ENCODE peak calls at places on chromosomes 4 and X, in four cellular contexts. G is breast epithelium, H is endodermal cell, Z is GM23248. Q is an unnamed sample.

GRCh38 chr4:79852305-79852730 is 220.7 kb downstream of the ANTXR2 start:
- DNase-seq in Z (peak; percentile 18), H (peak; percentile 69), G (no peak), Q (peak; percentile 86)

GRCh38 chr4:169098054-169098896 is 88.2 kb upstream of the CBR4 start:
- DNase-seq in Z (peak; percentile 36), H (peak; percentile 8), G (no peak), Q (no peak)

GRCh38 chr4:84224522-84224921 is 274.6 kb downstream of the NKX6-1 start:
- DNase-seq in G (no peak), Z (no peak), H (no peak), Q (no peak)

GRCh38 chrX:111095974-111096870 is at the start of gene PAK3:
- DNase-seq in G (no peak), H (peak; percentile 87), Z (peak; percentile 15), Q (peak; percentile 86)

GRCh38 chr4:88964450-88964849 is 92.5 kb downstream of the FAM13A start:
- DNase-seq in G (no peak), Z (peak; percentile 74), H (no peak), Q (no peak)

GRCh38 chr4:105586638-105587328 is 34.4 kb downstream of the ARHGEF38 start:
- DNase-seq in H (no peak), Z (no peak), G (no peak), Q (no peak)

GRCh38 chrX:18353931-18354368 is 538 bp downstream of the SCML2 start:
- DNase-seq in Z (peak; percentile 30), G (no peak), H (peak; percentile 73), Q (peak; percentile 52)

GRCh38 chrX:132612990-132613564 is 124.2 kb upstream of the MBNL3 start:
- DNase-seq in H (peak; percentile 76), Z (peak; percentile 55), G (no peak), Q (peak; percentile 33)

DNA sequence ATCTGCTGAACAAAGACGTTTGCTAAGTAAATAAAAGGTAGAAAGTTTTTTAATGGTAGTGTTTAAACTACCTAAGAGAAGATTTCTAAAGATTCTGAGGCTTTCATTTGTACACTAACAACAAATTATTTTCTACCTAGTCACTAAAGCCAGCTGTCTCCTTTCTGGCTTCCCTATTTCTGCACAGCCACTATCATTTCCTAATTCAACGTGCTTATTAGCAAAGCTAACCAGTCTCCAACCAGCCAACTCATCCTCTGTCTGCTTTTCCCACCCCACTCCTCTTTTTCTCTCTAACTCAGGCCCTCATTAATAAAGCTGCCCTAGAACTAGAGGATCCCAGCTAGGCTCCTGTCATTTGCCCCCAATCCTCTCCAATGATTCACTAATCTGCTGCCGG is 118.2 kb downstream of the ZNF827 start:
- DNase-seq in Z (peak; percentile 52), H (no peak), G (no peak), Q (no peak)
- H3K36me3 ChIP-seq in Z (no peaks in the 10 kb centered on the region), H (peaks cover 57% of the 10 kb centered on the region), G (peaks cover 4% of the 10 kb centered on the region), Q (no peaks in the 10 kb centered on the region)

GRCh38 chrX:70481424-70481823 is 36.8 kb downstream of the DLG3 start:
- DNase-seq in Z (no peak), G (no peak), H (no peak), Q (no peak)
- H3K36me3 ChIP-seq in Z (no peaks in the 10 kb centered on the region), G (no peaks in the 10 kb centered on the region), H (peaks cover 19% of the 10 kb centered on the region), Q (no peaks in the 10 kb centered on the region)

DNA sequence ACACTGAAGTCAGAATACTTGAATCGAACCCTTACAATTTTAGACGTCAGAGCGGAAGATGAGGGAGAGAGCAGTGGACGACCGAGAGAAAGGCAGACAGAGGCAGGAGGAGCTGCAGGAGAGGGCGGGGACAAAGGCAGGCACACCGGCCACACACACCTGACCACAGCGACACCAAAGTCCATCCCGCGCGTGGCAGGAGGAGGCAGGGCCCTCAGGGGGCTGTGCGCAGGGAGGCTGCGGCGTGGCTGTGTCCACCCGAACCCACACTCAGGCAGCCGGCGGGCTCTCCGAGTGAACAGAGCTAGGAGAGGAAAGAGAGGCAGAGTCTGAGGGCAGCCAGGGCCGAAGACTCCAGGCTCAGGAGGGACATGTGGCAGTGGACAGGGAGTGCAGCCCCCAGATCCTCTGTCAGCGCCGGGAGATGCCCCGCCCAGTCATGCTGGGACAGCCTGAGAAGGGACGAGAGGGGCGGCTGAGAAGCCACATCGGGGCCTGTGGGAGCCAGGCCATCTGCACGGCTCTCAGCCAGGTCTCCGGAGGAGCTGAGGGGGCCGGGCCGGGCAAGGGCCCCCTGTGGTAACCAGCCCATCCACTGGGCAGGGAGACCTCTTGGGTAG is 20.1 kb downstream of the GAK start:
- DNase-seq in G (no peak), Z (no peak), H (no peak), Q (no peak)
- H3K36me3 ChIP-seq in G (no peaks in the 10 kb centered on the region), Z (no peaks in the 10 kb centered on the region), H (peaks cover 13% of the 10 kb centered on the region), Q (no peaks in the 10 kb centered on the region)

GRCh38 chr4:142567199-142567598 is 278.9 kb downstream of the INPP4B start:
- DNase-seq in H (peak; percentile 72), Z (peak; percentile 18), G (no peak), Q (peak; percentile 92)

GRCh38 chr4:142565771-142566170 is 280.3 kb downstream of the INPP4B start:
- DNase-seq in Z (no peak), G (no peak), H (no peak), Q (no peak)

GRCh38 chr4:142567620-142568451 is 278.3 kb downstream of the INPP4B start:
- DNase-seq in Z (peak; percentile 54), G (no peak), H (no peak), Q (no peak)

GRCh38 chr4:142566780-142567179 is 279.3 kb downstream of the INPP4B start:
- DNase-seq in H (no peak), G (no peak), Z (no peak), Q (no peak)

GRCh38 chr4:142566243-142566642 is 279.9 kb downstream of the INPP4B start:
- DNase-seq in Z (no peak), G (no peak), H (no peak), Q (no peak)
- H3K36me3 ChIP-seq in Z (no peaks in the 10 kb centered on the region), G (no peaks in the 10 kb centered on the region), H (no peaks in the 10 kb centered on the region), Q (no peaks in the 10 kb centered on the region)

GRCh38 chr4:107806196-107806595 is 18.5 kb upstream of the SGMS2 start:
- DNase-seq in Z (no peak), H (no peak), G (no peak), Q (no peak)

GRCh38 chr4:107800686-107801085 is 24.0 kb upstream of the SGMS2 start:
- DNase-seq in Z (no peak), G (no peak), H (no peak), Q (no peak)

GRCh38 chr4:107799634-107800033 is 25.1 kb upstream of the SGMS2 start:
- DNase-seq in Z (no peak), H (no peak), G (no peak), Q (no peak)

GRCh38 chr4:107800058-107800457 is 24.7 kb upstream of the SGMS2 start:
- DNase-seq in G (no peak), Z (no peak), H (no peak), Q (no peak)

GRCh38 chr4:107801766-107802211 is 22.9 kb upstream of the SGMS2 start:
- DNase-seq in Z (peak; percentile 76), H (no peak), G (no peak), Q (no peak)
- H3K36me3 ChIP-seq in Z (no peaks in the 10 kb centered on the region), H (no peaks in the 10 kb centered on the region), G (no peaks in the 10 kb centered on the region), Q (no peaks in the 10 kb centered on the region)

DNA sequence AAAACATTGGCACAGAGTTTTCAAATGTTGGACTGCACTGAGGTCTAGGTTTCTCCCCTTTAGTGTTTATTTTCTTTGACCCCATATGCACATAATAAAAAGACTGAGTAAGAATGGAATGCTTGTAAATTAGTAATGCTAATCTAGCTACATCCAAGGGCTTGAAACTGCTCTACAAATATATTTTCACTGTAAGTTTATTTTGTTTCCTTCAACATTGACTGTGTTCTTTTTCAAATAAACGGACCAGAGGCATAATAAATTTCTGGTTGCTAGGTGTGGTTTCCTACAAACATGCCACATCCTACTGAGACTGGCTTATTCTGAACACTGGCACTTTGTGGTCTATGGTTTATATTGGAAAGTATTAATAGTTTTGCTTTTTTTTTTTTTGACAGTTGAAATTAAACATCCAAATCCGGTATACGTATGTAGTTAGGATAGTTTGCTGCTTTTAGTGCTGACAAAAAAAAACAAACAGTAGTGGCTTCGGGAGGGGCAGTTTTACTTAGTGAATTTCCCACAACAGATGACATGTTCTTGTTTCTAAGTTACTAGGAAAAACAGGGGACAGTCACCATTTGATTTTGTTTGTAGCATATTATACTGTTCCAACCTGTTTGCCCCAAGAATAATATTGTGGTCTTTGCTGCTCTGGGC is 13.2 kb downstream of the CA5B start:
- DNase-seq in G (no peak), H (no peak), Z (peak; percentile 64), Q (no peak)
- H3K36me3 ChIP-seq in G (no peaks in the 10 kb centered on the region), H (peaks cover 13% of the 10 kb centered on the region), Z (no peaks in the 10 kb centered on the region), Q (no peaks in the 10 kb centered on the region)

GRCh38 chr4:120062663-120063195 is 3.9 kb downstream of the MAD2L1 start:
- DNase-seq in Z (peak; percentile 51), G (no peak), H (no peak), Q (no peak)
- H3K36me3 ChIP-seq in Z (no peaks in the 10 kb centered on the region), G (no peaks in the 10 kb centered on the region), H (peaks cover 58% of the 10 kb centered on the region), Q (no peaks in the 10 kb centered on the region)

GRCh38 chr4:186704059-186704458 is 19.6 kb downstream of the FAT1 start:
- DNase-seq in Z (no peak), G (no peak), H (no peak), Q (no peak)
- H3K36me3 ChIP-seq in Z (peaks cover 35% of the 10 kb centered on the region), G (no peaks in the 10 kb centered on the region), H (peaks cover 38% of the 10 kb centered on the region), Q (peaks cover 10% of the 10 kb centered on the region)